ENCODE peak calls at places on chromosome 22, in six cellular contexts. One of them, this sample, is unnamed.

GRCh38 chr22:46614070-46614931 is 5.9 kb upstream of the GRAMD4 start:
- DNase-seq in tibial nerve: no peak
- DNase-seq in IMR-90: no peak
- DNase-seq in lower leg skin: no peak
- DNase-seq in body of pancreas: no peak
- DNase-seq in A549: no peak
- DNase-seq in this sample: no peak

GRCh38 chr22:25682071-25682470 is 59.9 kb upstream of the MYO18B start:
- DNase-seq in IMR-90: no peak
- DNase-seq in tibial nerve: no peak
- DNase-seq in body of pancreas: no peak
- DNase-seq in lower leg skin: no peak
- DNase-seq in A549: no peak
- DNase-seq in this sample: no peak

GRCh38 chr22:43110927-43111623 is 525 bp downstream of the BIK start:
- DNase-seq in A549: no peak
- DNase-seq in lower leg skin: no peak
- DNase-seq in body of pancreas: peak
- DNase-seq in tibial nerve: no peak
- DNase-seq in IMR-90: no peak
- DNase-seq in this sample: peak

GRCh38 chr22:22171357-22172218 is 73.0 kb upstream of the VPREB1 start:
- DNase-seq in lower leg skin: no peak
- DNase-seq in body of pancreas: no peak
- DNase-seq in tibial nerve: no peak
- DNase-seq in A549: peak
- DNase-seq in IMR-90: no peak
- DNase-seq in this sample: peak

GRCh38 chr22:40237241-40237640 is 59.5 kb downstream of the TNRC6B start:
- DNase-seq in A549: no peak
- DNase-seq in body of pancreas: no peak
- DNase-seq in IMR-90: no peak
- DNase-seq in lower leg skin: no peak
- DNase-seq in tibial nerve: no peak
- DNase-seq in this sample: no peak

GRCh38 chr22:33803371-33803770 is 116.9 kb downstream of the LARGE1 start:
- DNase-seq in body of pancreas: no peak
- DNase-seq in IMR-90: peak
- DNase-seq in A549: peak
- DNase-seq in tibial nerve: no peak
- DNase-seq in lower leg skin: no peak
- DNase-seq in this sample: no peak

GRCh38 chr22:47054231-47055072 is 292.0 kb downstream of the TBC1D22A start:
- DNase-seq in body of pancreas: no peak
- DNase-seq in A549: no peak
- DNase-seq in IMR-90: no peak
- DNase-seq in lower leg skin: no peak
- DNase-seq in tibial nerve: no peak
- DNase-seq in this sample: no peak

GRCh38 chr22:44144046-44144569 is 36.6 kb upstream of the PARVG start:
- DNase-seq in A549: no peak
- DNase-seq in lower leg skin: no peak
- DNase-seq in body of pancreas: no peak
- DNase-seq in IMR-90: no peak
- DNase-seq in tibial nerve: no peak
- DNase-seq in this sample: no peak

GRCh38 chr22:39805117-39805516 is 88.4 kb downstream of the ENTHD1 start:
- DNase-seq in body of pancreas: no peak
- DNase-seq in lower leg skin: no peak
- DNase-seq in IMR-90: no peak
- DNase-seq in A549: no peak
- DNase-seq in tibial nerve: no peak
- DNase-seq in this sample: no peak

GRCh38 chr22:39773976-39774539 is 119.5 kb downstream of the ENTHD1 start:
- DNase-seq in tibial nerve: no peak
- DNase-seq in body of pancreas: no peak
- DNase-seq in lower leg skin: no peak
- DNase-seq in A549: no peak
- DNase-seq in IMR-90: peak
- DNase-seq in this sample: no peak

GRCh38 chr22:43592470-43592869 is 180.7 kb downstream of the MPPED1 start:
- DNase-seq in IMR-90: peak
- DNase-seq in body of pancreas: no peak
- DNase-seq in tibial nerve: no peak
- DNase-seq in A549: peak
- DNase-seq in lower leg skin: no peak
- DNase-seq in this sample: peak

GRCh38 chr22:32245042-32245441 is 10.1 kb downstream of the SLC5A4 start:
- DNase-seq in body of pancreas: no peak
- DNase-seq in A549: peak
- DNase-seq in lower leg skin: no peak
- DNase-seq in tibial nerve: no peak
- DNase-seq in IMR-90: no peak
- DNase-seq in this sample: no peak

GRCh38 chr22:39933741-39934140 is 26.5 kb upstream of the TMA7B start:
- DNase-seq in tibial nerve: no peak
- DNase-seq in A549: no peak
- DNase-seq in IMR-90: no peak
- DNase-seq in body of pancreas: no peak
- DNase-seq in lower leg skin: no peak
- DNase-seq in this sample: no peak

GRCh38 chr22:43897751-43898261 is 6.0 kb upstream of the PNPLA5 start:
- DNase-seq in IMR-90: peak
- DNase-seq in tibial nerve: no peak
- DNase-seq in body of pancreas: no peak
- DNase-seq in lower leg skin: no peak
- DNase-seq in A549: peak
- DNase-seq in this sample: no peak

GRCh38 chr22:36985490-36985889 is 33.8 kb downstream of the TST start:
- DNase-seq in body of pancreas: no peak
- DNase-seq in IMR-90: no peak
- DNase-seq in A549: no peak
- DNase-seq in tibial nerve: no peak
- DNase-seq in lower leg skin: no peak
- DNase-seq in this sample: no peak

GRCh38 chr22:22507743-22508273 is 734 bp downstream of the ZNF280B start:
- DNase-seq in lower leg skin: no peak
- DNase-seq in tibial nerve: no peak
- DNase-seq in IMR-90: no peak
- DNase-seq in body of pancreas: no peak
- DNase-seq in A549: no peak
- DNase-seq in this sample: no peak

GRCh38 chr22:32751065-32751739 is 50.3 kb upstream of the TIMP3 start:
- DNase-seq in tibial nerve: no peak
- DNase-seq in lower leg skin: peak
- DNase-seq in body of pancreas: no peak
- DNase-seq in A549: no peak
- DNase-seq in IMR-90: no peak
- DNase-seq in this sample: no peak

GRCh38 chr22:28855355-28856094 is 27.8 kb upstream of the ZNRF3 start:
- DNase-seq in body of pancreas: peak
- DNase-seq in IMR-90: peak
- DNase-seq in lower leg skin: no peak
- DNase-seq in tibial nerve: peak
- DNase-seq in A549: peak
- DNase-seq in this sample: peak
- TF ChIP-seq CTCF in body of pancreas: peak
- TF ChIP-seq CTCF in IMR-90: peak
- TF ChIP-seq CTCF in lower leg skin: peak
- TF ChIP-seq CTCF in tibial nerve: peak
- TF ChIP-seq CTCF in A549: peak
- TF ChIP-seq CTCF in this sample: peak

DNA sequence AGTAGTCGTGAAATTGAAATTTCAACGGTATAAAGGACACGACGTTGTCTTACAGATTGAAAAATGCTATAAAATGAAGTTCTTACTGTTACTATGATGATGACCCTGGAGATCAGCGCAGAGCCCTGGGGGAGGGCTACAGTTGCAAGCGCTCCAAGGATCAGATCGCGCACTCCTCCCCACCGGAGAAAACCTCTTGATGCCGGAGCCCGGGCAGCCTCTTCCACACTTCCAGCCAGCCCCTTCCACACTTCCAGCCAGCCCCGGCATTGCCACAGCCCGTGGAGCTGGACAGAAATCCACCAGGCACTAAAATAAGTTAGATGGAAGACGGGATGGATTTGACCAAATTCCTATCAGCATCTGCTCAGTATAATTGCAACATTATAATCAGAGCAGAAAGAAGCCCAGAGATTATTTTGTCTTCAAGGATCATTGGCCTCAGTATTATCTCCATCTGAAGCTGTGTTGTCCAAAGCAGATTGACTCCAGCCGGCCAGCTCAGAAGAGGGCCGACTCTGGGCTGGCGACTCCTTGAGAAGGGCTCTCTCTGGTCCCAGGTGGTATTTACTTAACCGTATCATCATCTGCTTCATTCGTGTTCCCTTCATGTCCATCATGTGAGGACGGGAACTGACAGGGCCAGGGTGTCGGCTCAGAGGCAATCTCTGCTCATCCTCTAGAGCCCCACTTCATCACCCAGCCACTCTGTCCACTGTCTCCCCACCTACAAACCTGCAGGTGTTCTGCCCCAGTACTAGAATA is 777 bp upstream of the MICAL3 start:
- DNase-seq in A549: no peak
- DNase-seq in tibial nerve: no peak
- DNase-seq in IMR-90: no peak
- DNase-seq in body of pancreas: no peak
- DNase-seq in lower leg skin: no peak
- DNase-seq in this sample: peak
- H3K4me3 ChIP-seq in A549: peak
- H3K4me3 ChIP-seq in tibial nerve: peak
- H3K4me3 ChIP-seq in IMR-90: no peak
- H3K4me3 ChIP-seq in body of pancreas: no peak
- H3K4me3 ChIP-seq in lower leg skin: no peak
- H3K4me3 ChIP-seq in this sample: peak

DNA sequence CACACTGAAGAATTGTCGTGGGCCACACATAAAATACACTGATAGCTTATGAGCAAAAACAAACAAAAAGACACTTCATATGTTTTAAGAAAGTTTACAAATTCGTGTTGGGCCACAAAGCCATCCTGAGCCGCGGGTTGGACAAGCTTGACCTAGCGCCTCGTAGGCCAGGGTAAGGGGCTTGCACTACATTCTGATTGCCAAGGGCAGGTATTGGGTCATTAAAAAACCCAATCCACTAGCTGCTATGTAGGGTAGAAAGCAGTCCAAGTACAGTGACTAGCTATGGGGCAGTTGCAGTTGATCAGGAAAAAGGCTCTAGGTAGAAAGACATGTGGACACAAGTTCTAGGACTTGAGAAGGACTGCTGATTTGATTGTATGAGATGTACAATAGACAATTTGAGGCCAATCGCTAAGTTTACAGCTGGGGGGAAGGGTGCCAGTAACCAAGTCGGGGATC is 14.0 kb downstream of the KDELR3 start:
- DNase-seq in body of pancreas: no peak
- DNase-seq in IMR-90: no peak
- DNase-seq in A549: no peak
- DNase-seq in lower leg skin: no peak
- DNase-seq in tibial nerve: no peak
- DNase-seq in this sample: no peak
- TF ChIP-seq POLR2A in body of pancreas: peak
- TF ChIP-seq POLR2A in IMR-90: no peak
- TF ChIP-seq POLR2A in A549: no peak
- TF ChIP-seq POLR2A in lower leg skin: no peak
- TF ChIP-seq POLR2A in tibial nerve: no peak
- TF ChIP-seq POLR2A in this sample: no peak

GRCh38 chr22:20638143-20638870 is 130.9 kb downstream of the MED15 start:
- DNase-seq in lower leg skin: no peak
- DNase-seq in IMR-90: no peak
- DNase-seq in A549: no peak
- DNase-seq in body of pancreas: peak
- DNase-seq in tibial nerve: no peak
- DNase-seq in this sample: peak
- TF ChIP-seq CTCF in lower leg skin: no peak
- TF ChIP-seq CTCF in IMR-90: no peak
- TF ChIP-seq CTCF in A549: no peak
- TF ChIP-seq CTCF in body of pancreas: no peak
- TF ChIP-seq CTCF in tibial nerve: no peak
- TF ChIP-seq CTCF in this sample: no peak

DNA sequence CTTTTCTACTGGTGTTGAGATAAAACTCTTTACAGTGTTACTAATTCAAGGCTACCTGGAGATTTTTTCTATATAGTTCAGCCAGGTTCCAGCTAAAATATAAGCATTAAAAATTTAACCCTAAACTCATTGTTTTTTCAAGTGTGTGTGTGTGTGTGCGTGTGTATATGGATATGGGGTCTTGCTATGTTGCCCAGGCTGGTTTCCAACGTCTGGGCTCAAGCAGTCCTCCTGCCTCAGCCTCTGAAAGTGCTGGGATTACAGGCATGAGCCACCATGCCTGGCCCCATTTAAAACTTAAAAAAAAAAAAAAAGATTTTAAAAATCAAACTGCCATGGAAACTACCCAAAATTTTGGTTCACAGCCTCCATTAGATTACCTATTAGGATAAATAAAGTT is 4.5 kb upstream of the PES1 start:
- DNase-seq in IMR-90: no peak
- DNase-seq in lower leg skin: no peak
- DNase-seq in A549: no peak
- DNase-seq in tibial nerve: no peak
- DNase-seq in body of pancreas: no peak
- DNase-seq in this sample: no peak
- H3K4me3 ChIP-seq in IMR-90: no peak
- H3K4me3 ChIP-seq in lower leg skin: no peak
- H3K4me3 ChIP-seq in A549: no peak
- H3K4me3 ChIP-seq in tibial nerve: no peak
- H3K4me3 ChIP-seq in body of pancreas: no peak
- H3K4me3 ChIP-seq in this sample: peak

GRCh38 chr22:49856766-49857618 is 3.3 kb downstream of the ZBED4 start:
- DNase-seq in lower leg skin: no peak
- DNase-seq in A549: no peak
- DNase-seq in body of pancreas: no peak
- DNase-seq in tibial nerve: no peak
- DNase-seq in IMR-90: no peak
- DNase-seq in this sample: no peak
- TF ChIP-seq POLR2A in lower leg skin: no peak
- TF ChIP-seq POLR2A in A549: no peak
- TF ChIP-seq POLR2A in body of pancreas: no peak
- TF ChIP-seq POLR2A in tibial nerve: no peak
- TF ChIP-seq POLR2A in IMR-90: no peak
- TF ChIP-seq POLR2A in this sample: no peak

GRCh38 chr22:45335021-45335818 is 25.5 kb downstream of the FAM118A start:
- DNase-seq in tibial nerve: no peak
- DNase-seq in lower leg skin: peak
- DNase-seq in A549: no peak
- DNase-seq in body of pancreas: no peak
- DNase-seq in IMR-90: no peak
- DNase-seq in this sample: peak
- TF ChIP-seq CTCF in tibial nerve: no peak
- TF ChIP-seq CTCF in lower leg skin: no peak
- TF ChIP-seq CTCF in A549: no peak
- TF ChIP-seq CTCF in body of pancreas: no peak
- TF ChIP-seq CTCF in IMR-90: no peak
- TF ChIP-seq CTCF in this sample: no peak

This sample was measured in testis.